ENCODE peak calls at places on chromosome 22, in ten cellular contexts. N is AG09319; F is neural crest cell; M is activated CD8-positive, alpha-beta T cell treated with anti-CD3 and anti-CD28 coated beads for 36 hours; J is AG09309; S is kidney; P is AG04450; H is foreskin fibroblast; I is fibroblast of pulmonary artery; T is progenitor cell of endocrine pancreas. Q is an unnamed sample.

GRCh38 chr22:50035131-50035881 is 22.7 kb upstream of the IL17REL start:
- DNase-seq in N (no peak), F (no peak), M (no peak), J (no peak), S (peak; percentile 61), P (no peak), H (no peak), I (no peak), T (no peak), Q (no peak)

GRCh38 chr22:28951969-28952521 is 68.7 kb downstream of the ZNRF3 start:
- DNase-seq in N (no peak), F (no peak), M (no peak), J (peak; percentile 73), S (no peak), P (no peak), H (no peak), I (peak; percentile 49), T (no peak), Q (no peak)

GRCh38 chr22:30435674-30436126 is 10.1 kb downstream of the MTFP1 start:
- DNase-seq in N (no peak), F (no peak), M (peak; percentile 93), J (no peak), S (peak; percentile 87), P (no peak), H (no peak), I (no peak), T (no peak), Q (peak; percentile 61)

GRCh38 chr22:49404020-49404419 is 423.7 kb downstream of the BRD1 start:
- DNase-seq in N (no peak), F (no peak), M (no peak), J (no peak), S (no peak), P (no peak), H (no peak), I (no peak), T (no peak), Q (no peak)

GRCh38 chr22:23364389-23364788 is 184.1 kb downstream of the BCR start:
- DNase-seq in N (no peak), F (no peak), M (no peak), J (no peak), S (no peak), P (no peak), H (no peak), I (no peak), T (no peak), Q (no peak)

GRCh38 chr22:17086750-17087149 is 1.9 kb downstream of the IL17RA start:
- DNase-seq in N (no peak), F (no peak), M (peak; percentile 28), J (no peak), S (no peak), P (no peak), H (no peak), I (no peak), T (no peak), Q (no peak)

GRCh38 chr22:41976961-41977566 is 7.8 kb downstream of the SEPTIN3 start:
- DNase-seq in N (no peak), F (no peak), M (peak; percentile 37), J (no peak), S (no peak), P (no peak), H (no peak), I (no peak), T (no peak), Q (no peak)

GRCh38 chr22:32883131-32883530 is 81.6 kb downstream of the TIMP3 start:
- DNase-seq in N (no peak), F (no peak), M (no peak), J (no peak), S (no peak), P (no peak), H (no peak), I (no peak), T (no peak), Q (no peak)

GRCh38 chr22:23576681-23577080 is 3.4 kb downstream of the IGLL1 start:
- DNase-seq in N (no peak), F (no peak), M (no peak), J (no peak), S (no peak), P (no peak), H (no peak), I (no peak), T (no peak), Q (no peak)

GRCh38 chr22:46147061-46147460 is 3.3 kb upstream of the PPARA start:
- DNase-seq in N (no peak), F (no peak), M (no peak), J (no peak), S (peak; percentile 77), P (no peak), H (no peak), I (no peak), T (no peak), Q (no peak)

GRCh38 chr22:22934543-22935055 is 47.0 kb downstream of the IGLL5 start:
- DNase-seq in N (no peak), F (no peak), M (no peak), J (no peak), S (peak; percentile 51), P (no peak), H (no peak), I (no peak), T (no peak), Q (peak; percentile 45)

GRCh38 chr22:25060522-25061071 is 108.1 kb downstream of the KIAA1671 start:
- DNase-seq in N (no peak), F (no peak), M (peak; percentile 85), J (no peak), S (no peak), P (no peak), H (no peak), I (no peak), T (no peak), Q (no peak)

GRCh38 chr22:18906896-18907295 is 776 bp downstream of the DGCR6 start:
- DNase-seq in N (no peak), F (no peak), M (no peak), J (no peak), S (no peak), P (no peak), H (no peak), I (no peak), T (no peak), Q (no peak)

GRCh38 chr22:30309981-30310672 is 16.6 kb downstream of the TBC1D10A start:
- DNase-seq in N (peak; percentile 56), F (no peak), M (peak; percentile 52), J (no peak), S (no peak), P (no peak), H (peak; percentile 75), I (no peak), T (no peak), Q (peak; percentile 67)

DNA sequence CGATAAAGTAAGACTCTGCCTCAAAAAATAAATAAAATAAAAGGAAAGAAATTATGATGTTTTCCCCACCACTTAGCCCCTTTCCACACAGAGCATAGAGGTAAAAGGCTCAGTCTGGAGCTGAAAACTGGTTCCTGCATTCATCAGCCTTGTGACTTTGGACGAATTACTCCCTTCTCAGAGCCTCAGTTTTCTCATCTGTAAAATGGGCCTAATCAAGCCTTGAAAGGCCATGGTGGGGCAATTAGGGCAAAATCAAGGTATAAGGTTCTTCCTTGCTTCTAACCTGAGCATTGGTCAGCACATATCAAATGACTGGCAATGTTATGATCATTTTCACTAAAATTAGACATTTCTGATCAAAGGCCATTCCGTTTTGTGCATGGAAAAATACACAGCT is 417.7 kb downstream of the MN1 start:
- DNase-seq in N (no peak), F (no peak), M (no peak), J (no peak), S (no peak), P (no peak), H (no peak), I (no peak), T (no peak), Q (no peak)
- TF ChIP-seq CTCF in N (no peak), F (no peak), M (no peak), J (no peak), S (no peak), P (no peak), H (no peak), I (no peak), T (no peak), Q (no peak)

GRCh38 chr22:36546092-36546804 is 17.3 kb upstream of the EIF3D start:
- DNase-seq in N (no peak), F (peak; percentile 41), M (peak; percentile 61), J (no peak), S (no peak), P (no peak), H (no peak), I (peak; percentile 69), T (peak; percentile 27), Q (peak; percentile 72)
- TF ChIP-seq CTCF in N (peak; percentile 52), F (peak; percentile 79), M (peak; percentile 80), J (peak; percentile 44), S (peak; percentile 22), P (peak; percentile 58), H (peak; percentile 44), I (peak; percentile 58), T (peak; percentile 71), Q (peak; percentile 69)

DNA sequence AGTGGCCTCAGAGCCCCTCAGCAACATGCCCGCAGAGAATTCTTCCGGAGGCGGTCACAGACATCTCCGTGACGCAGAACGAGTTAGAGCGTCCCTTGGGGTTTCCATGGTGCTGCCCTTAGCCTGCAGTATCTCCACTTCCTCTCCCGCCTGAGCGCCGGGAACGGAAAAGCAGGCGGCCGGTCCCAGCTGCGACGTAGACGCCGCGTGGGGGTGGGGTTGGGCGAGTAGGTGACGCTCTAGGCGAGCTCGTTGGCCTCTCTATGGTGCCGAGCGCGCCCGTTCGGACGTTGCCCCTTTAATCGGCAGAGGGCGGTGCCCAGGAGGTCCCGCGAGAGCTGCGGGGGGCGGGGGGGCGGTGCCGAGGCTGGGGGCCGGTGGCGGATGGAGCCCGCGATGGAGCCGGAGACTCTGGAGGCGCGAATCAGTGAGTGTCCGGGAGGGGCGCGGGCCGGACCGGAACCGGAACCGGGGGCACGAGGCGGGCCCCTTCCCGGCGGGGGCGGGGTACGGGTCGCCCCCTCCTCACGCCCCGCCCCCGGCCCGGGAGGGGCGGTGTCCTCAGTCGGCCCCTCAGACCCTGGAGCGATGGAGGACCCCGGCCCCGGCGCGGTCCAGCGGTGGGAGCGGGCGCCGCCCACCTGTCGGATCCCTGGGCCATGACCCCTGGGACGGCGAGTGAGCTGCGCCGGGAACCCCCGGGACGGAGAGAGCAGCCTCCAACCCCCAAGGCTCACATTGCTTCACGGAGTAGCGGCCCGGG is at the start of gene GGA1:
- DNase-seq in N (peak; percentile 90), F (peak; percentile 88), M (peak; percentile 99), J (peak; percentile 86), S (peak; percentile 99), P (peak; percentile 90), H (peak; percentile 96), I (peak; percentile 99), T (peak; percentile 85), Q (peak; percentile 97)
- TF ChIP-seq CTCF in N (no peak), F (no peak), M (no peak), J (no peak), S (peak; percentile 7), P (no peak), H (no peak), I (no peak), T (no peak), Q (no peak)

DNA sequence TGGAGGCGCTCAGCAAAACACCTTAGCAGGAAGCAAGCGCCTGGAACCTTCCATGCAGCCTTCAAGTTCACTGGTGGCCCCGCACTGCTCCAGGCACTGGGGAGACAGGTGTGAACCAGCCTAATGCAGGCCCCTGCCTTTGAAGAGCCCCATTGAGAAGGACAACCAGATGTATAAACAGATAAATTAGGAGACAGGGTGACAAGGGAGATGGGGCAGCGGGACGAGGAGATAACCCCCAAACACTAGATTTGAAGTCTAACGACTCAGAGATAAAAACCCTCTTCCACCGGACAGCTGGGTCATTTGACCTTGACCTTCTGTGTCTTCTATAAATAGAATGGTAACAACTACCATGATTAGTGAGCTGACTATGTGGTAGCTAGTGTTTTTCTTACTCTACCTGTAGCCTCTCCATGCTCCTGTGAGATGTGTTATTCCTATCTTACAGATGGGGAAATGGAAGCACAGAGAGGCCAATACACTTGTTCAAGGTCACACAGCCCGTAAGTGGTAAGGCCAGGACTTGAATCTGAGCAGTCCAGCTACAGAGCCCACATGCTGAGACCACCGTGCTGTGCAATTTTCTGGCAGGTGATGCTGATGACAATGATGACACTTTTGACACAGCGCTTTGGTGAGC is 2.0 kb upstream of the PDGFB start:
- DNase-seq in N (no peak), F (no peak), M (no peak), J (no peak), S (no peak), P (no peak), H (no peak), I (no peak), T (no peak), Q (no peak)
- TF ChIP-seq CTCF in N (no peak), F (no peak), M (no peak), J (no peak), S (no peak), P (no peak), H (no peak), I (no peak), T (no peak), Q (no peak)